ENCODE peak calls at places on chromosomes 13 and 19, in six cellular contexts. S is WTC11; C is psoas muscle; G is brain microvascular endothelial cell; E is CD4-positive, alpha-beta T cell; D is fibroblast of lung. M is an unnamed sample.

GRCh38 chr19:15197275-15198005 is 3.4 kb downstream of the NOTCH3 start:
- DNase-seq in S (no peak), G (no peak), E (no peak), C (no peak), D (peak; percentile 39), M (no peak)

GRCh38 chr13:38951525-38952313 is 38.9 kb downstream of the STOML3 start:
- DNase-seq in G (no peak), S (no peak), C (no peak), E (no peak), D (no peak), M (no peak)

GRCh38 chr19:23946569-23946968 is 31.9 kb downstream of the ZNF726 start:
- DNase-seq in S (no peak), G (no peak), C (no peak), D (peak; percentile 9), E (no peak), M (no peak)

GRCh38 chr13:113786262-113786841 is 27.3 kb downstream of the TMEM255B start:
- DNase-seq in G (peak; percentile 30), C (no peak), D (peak; percentile 74), E (no peak), S (no peak), M (no peak)

GRCh38 chr19:1453525-1454371 is 3.8 kb downstream of the APC2 start:
- DNase-seq in C (no peak), G (no peak), D (no peak), E (no peak), S (no peak), M (no peak)

GRCh38 chr13:74767031-74767430 is 632.8 kb upstream of the KLF12 start:
- DNase-seq in E (no peak), S (no peak), C (no peak), G (peak; percentile 72), D (peak; percentile 84), M (no peak)

GRCh38 chr19:14073232-14073924 is 792 bp downstream of the MISP3 start:
- DNase-seq in D (peak; percentile 78), C (peak; percentile 83), G (peak; percentile 59), E (peak; percentile 60), S (peak; percentile 71), M (peak; percentile 86)

GRCh38 chr13:51645154-51645650 is 60.9 kb downstream of the WDFY2 start:
- DNase-seq in E (no peak), D (peak; percentile 90), C (no peak), S (no peak), G (peak; percentile 87), M (peak; percentile 38)

GRCh38 chr13:29952245-29952644 is 101.8 kb upstream of the UBL3 start:
- DNase-seq in G (no peak), S (no peak), D (no peak), E (no peak), C (no peak), M (no peak)

GRCh38 chr13:88979465-88980180 is 1308.5 kb downstream of the SLITRK5 start:
- DNase-seq in E (no peak), C (no peak), S (no peak), D (peak; percentile 55), G (no peak), M (no peak)

GRCh38 chr13:113544896-113545295 is 39.7 kb upstream of the TFDP1 start:
- DNase-seq in E (no peak), D (no peak), S (no peak), C (no peak), G (no peak), M (no peak)

GRCh38 chr19:45641274-45642105 is 2.3 kb upstream of the EML2 start:
- DNase-seq in S (peak; percentile 96), E (no peak), G (peak; percentile 76), D (peak; percentile 62), C (peak; percentile 75), M (peak; percentile 92)

GRCh38 chr13:95677564-95678386 is 836 bp downstream of the DNAJC3 start:
- DNase-seq in S (peak; percentile 43), G (no peak), D (peak; percentile 31), C (no peak), E (no peak), M (no peak)

GRCh38 chr19:57302020-57302465 is 18.2 kb upstream of the ZNF543 start:
- DNase-seq in C (peak; percentile 74), D (peak; percentile 97), E (no peak), S (no peak), G (peak; percentile 93), M (no peak)

GRCh38 chr19:45508931-45509691 is 1.8 kb downstream of the VASP start:
- DNase-seq in S (peak; percentile 74), G (peak; percentile 71), D (peak; percentile 65), C (peak; percentile 80), E (no peak), M (peak; percentile 90)

GRCh38 chr19:1107655-1108261 is 4.0 kb downstream of the GPX4 start:
- DNase-seq in G (no peak), D (no peak), S (no peak), E (no peak), C (no peak), M (no peak)

GRCh38 chr19:14363203-14364097 is 17.8 kb upstream of the ADGRE5 start:
- DNase-seq in D (peak; percentile 60), G (peak; percentile 76), C (peak; percentile 78), E (no peak), S (peak; percentile 83), M (peak; percentile 65)

GRCh38 chr13:108993346-108993745 is 363.9 kb downstream of the MYO16 start:
- DNase-seq in D (peak; percentile 45), S (no peak), G (no peak), C (no peak), E (no peak), M (no peak)

GRCh38 chr19:46748325-46749109 is 2.3 kb upstream of the STRN4 start:
- DNase-seq in D (peak; percentile 71), E (peak; percentile 73), C (peak; percentile 74), G (peak; percentile 55), S (peak; percentile 88), M (no peak)

GRCh38 chr13:97284558-97284957 is 62.4 kb downstream of the MBNL2 start:
- DNase-seq in E (no peak), D (peak; percentile 75), G (no peak), S (no peak), C (no peak), M (no peak)

GRCh38 chr13:55359067-55359466 is 1781.7 kb upstream of the PRR20A start:
- DNase-seq in S (no peak), D (no peak), G (no peak), C (no peak), E (no peak), M (no peak)

GRCh38 chr13:23763328-23763727 is 125.9 kb downstream of the MIPEP start:
- DNase-seq in D (peak; percentile 26), S (no peak), G (no peak), E (no peak), C (no peak), M (no peak)

GRCh38 chr13:42215578-42216421 is 56.2 kb upstream of the AKAP11 start:
- DNase-seq in E (no peak), G (peak; percentile 38), C (no peak), S (peak; percentile 42), D (peak; percentile 68), M (peak; percentile 9)

GRCh38 chr19:45577111-45577905 is 7.3 kb downstream of the OPA3 start:
- DNase-seq in G (peak; percentile 94), C (peak; percentile 51), E (no peak), D (peak; percentile 86), S (no peak), M (no peak)

GRCh38 chr19:1247747-1248453 is 483 bp upstream of the MIDN start:
- DNase-seq in S (peak; percentile 71), E (no peak), C (peak; percentile 91), D (peak; percentile 62), G (peak; percentile 42), M (no peak)

GRCh38 chr19:33997690-33998089 is 174.6 kb upstream of the LSM14A start:
- DNase-seq in S (no peak), D (peak; percentile 3), E (no peak), G (no peak), C (no peak), M (no peak)
- TF ChIP-seq CTCF in S (no peak), D (peak; percentile 3), E (no peak), G (peak; percentile 15), C (no peak), M (no peak)

GRCh38 chr19:43649514-43649913 is 9.9 kb upstream of the CADM4 start:
- DNase-seq in C (no peak), S (no peak), E (no peak), G (no peak), D (no peak), M (no peak)

GRCh38 chr19:43648633-43649032 is 9.0 kb upstream of the CADM4 start:
- DNase-seq in E (no peak), S (no peak), D (no peak), C (no peak), G (no peak), M (no peak)

GRCh38 chr19:43651758-43652545 is 12.3 kb upstream of the CADM4 start:
- DNase-seq in E (no peak), S (peak; percentile 74), D (peak; percentile 69), G (peak; percentile 48), C (peak; percentile 48), M (peak; percentile 70)

GRCh38 chr19:43656436-43656835 is 13.5 kb downstream of the PLAUR start:
- DNase-seq in G (no peak), E (no peak), C (no peak), S (no peak), D (no peak), M (no peak)

DNA sequence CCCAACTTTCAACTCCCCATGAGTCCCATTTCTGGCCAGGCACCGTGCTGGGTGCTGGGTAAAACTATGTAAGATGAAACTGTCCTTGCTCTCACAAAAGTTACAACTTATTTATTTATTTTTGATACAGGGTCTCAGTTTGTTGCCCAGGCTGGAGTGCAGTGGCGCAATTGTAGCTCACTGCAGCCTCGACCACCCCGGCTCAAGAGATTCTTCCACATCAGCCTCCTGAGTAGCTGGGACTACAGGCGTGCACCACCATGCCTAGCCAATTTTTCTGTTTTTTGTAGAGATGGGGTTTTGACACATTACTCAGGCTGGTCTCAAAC is 12.9 kb upstream of the CADM4 start:
- DNase-seq in G (no peak), C (no peak), S (no peak), E (no peak), D (no peak), M (no peak)
- TF ChIP-seq CTCF in G (no peak), C (no peak), S (no peak), E (no peak), D (no peak), M (no peak)

DNA sequence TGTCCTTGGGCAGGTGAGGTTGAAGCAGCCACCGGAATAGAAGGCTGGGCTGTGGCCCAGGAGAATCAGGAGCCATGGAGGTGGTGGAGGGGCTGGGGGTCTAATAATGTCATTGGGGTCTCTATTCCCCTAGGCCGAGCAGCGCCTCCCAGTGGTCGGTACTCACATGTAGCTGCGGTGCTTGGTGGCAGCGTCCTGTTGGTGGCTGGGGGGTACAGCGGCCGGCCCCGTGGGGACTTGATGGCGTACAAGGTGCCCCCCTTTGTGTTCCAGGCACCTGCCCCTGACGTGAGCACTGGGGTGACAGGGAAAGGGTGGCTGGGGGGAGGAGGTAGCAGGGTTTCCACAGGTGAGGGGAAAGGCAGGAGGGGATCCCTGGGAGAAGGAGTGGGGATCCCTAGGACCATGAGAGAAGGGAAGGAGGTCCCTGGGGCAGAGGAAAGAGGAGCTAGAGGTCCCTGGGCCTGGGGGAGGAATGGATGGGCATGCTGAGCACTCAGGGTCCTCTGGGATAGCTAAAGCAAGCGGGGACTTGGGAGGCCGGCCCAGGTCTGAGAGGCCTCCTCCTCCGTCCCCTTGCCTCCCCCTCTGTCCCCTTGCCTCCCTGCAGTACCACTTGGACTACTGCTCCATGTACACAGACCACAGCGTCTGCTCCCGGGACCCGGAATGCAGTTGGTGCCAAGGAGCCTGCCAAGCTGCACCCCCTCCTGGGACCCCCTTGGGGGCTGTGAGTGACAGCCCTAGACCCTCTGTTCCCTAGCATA is 18.1 kb downstream of the MEGF8 start:
- DNase-seq in D (no peak), G (no peak), S (peak; percentile 76), C (no peak), E (no peak), M (no peak)
- TF ChIP-seq CTCF in D (peak; percentile 7), G (peak; percentile 42), S (peak; percentile 63), C (no peak), E (no peak), M (no peak)

GRCh38 chr19:2478324-2478755 is 2.4 kb downstream of the GADD45B start:
- DNase-seq in G (no peak), D (peak; percentile 84), S (no peak), C (peak; percentile 77), E (peak; percentile 37), M (peak; percentile 34)
- TF ChIP-seq CTCF in G (peak; percentile 41), D (peak; percentile 29), S (no peak), C (no peak), E (no peak), M (no peak)